ENCODE peak calls at places on chromosomes 6 and 20, in five cellular contexts. R is NCI-H1092, A is HuH-7, J is small intestine, C is glutamatergic neuron. I is an unnamed sample.

GRCh38 chr6:79635179-79635578 is 4.0 kb downstream of the SH3BGRL2 start:
- DNase-seq in R (no peak), A (no peak), J (peak), C (no peak), I (no peak)

GRCh38 chr6:139625998-139626975 is 251.8 kb upstream of the CITED2 start:
- DNase-seq in R (no peak), A (peak), J (no peak), C (no peak), I (peak)

GRCh38 chr6:136365781-136366354 is 76.2 kb upstream of the BCLAF1 start:
- DNase-seq in R (peak), A (no peak), J (peak), C (no peak), I (no peak)

GRCh38 chr6:137224890-137225198 is 5.7 kb upstream of the IFNGR1 start:
- DNase-seq in R (no peak), A (no peak), J (no peak), C (no peak), I (no peak)

GRCh38 chr20:4817230-4817671 is 95.5 kb downstream of the PRND start:
- DNase-seq in R (no peak), A (peak), J (no peak), C (no peak), I (no peak)

GRCh38 chr20:20946122-20946759 is 159.9 kb downstream of the LINC00237 start:
- DNase-seq in R (no peak), A (no peak), J (no peak), C (no peak), I (no peak)

GRCh38 chr20:24651973-24652340 is 182.5 kb downstream of the SYNDIG1 start:
- DNase-seq in R (no peak), A (no peak), J (no peak), C (no peak), I (no peak)

GRCh38 chr20:13501500-13501899 is 137.2 kb downstream of the TASP1 start:
- DNase-seq in R (no peak), A (no peak), J (no peak), C (no peak), I (no peak)

GRCh38 chr6:101876431-101876830 is 482.9 kb downstream of the GRIK2 start:
- DNase-seq in R (no peak), A (no peak), J (no peak), C (no peak), I (no peak)

GRCh38 chr6:135182993-135183531 is 2.0 kb downstream of the MYB start:
- DNase-seq in R (no peak), A (peak), J (peak), C (peak), I (no peak)

GRCh38 chr20:5696011-5696559 is 54.1 kb upstream of the SHLD1 start:
- DNase-seq in R (no peak), A (no peak), J (no peak), C (no peak), I (no peak)

GRCh38 chr20:37932919-37933318 is 30.0 kb downstream of the VSTM2L start:
- DNase-seq in R (no peak), A (no peak), J (no peak), C (no peak), I (no peak)

GRCh38 chr6:135675862-135676261 is 175.6 kb upstream of the PDE7B start:
- DNase-seq in R (no peak), A (peak), J (peak), C (no peak), I (peak)

GRCh38 chr6:141561154-141561553 is 571.6 kb upstream of the GJE1 start:
- DNase-seq in R (peak), A (no peak), J (peak), C (no peak), I (no peak)

GRCh38 chr20:45109634-45110033 is 5.3 kb downstream of the WFDC5 start:
- DNase-seq in R (no peak), A (no peak), J (no peak), C (no peak), I (no peak)

GRCh38 chr6:130708338-130708737 is 118.9 kb upstream of the SMLR1 start:
- DNase-seq in R (no peak), A (no peak), J (no peak), C (no peak), I (no peak)

GRCh38 chr6:80508885-80509630 is 402.6 kb downstream of the BCKDHB start:
- DNase-seq in R (no peak), A (peak), J (no peak), C (no peak), I (no peak)

GRCh38 chr6:136880748-136881460 is 41.2 kb upstream of the SLC35D3 start:
- DNase-seq in R (no peak), A (no peak), J (no peak), C (no peak), I (no peak)

GRCh38 chr6:131754715-131755567 is 44.1 kb upstream of the CTAGE9 start:
- DNase-seq in R (no peak), A (peak), J (no peak), C (no peak), I (no peak)

GRCh38 chr6:13470240-13471140 is 16.9 kb downstream of the GFOD1 start:
- DNase-seq in R (no peak), A (no peak), J (no peak), C (peak), I (no peak)

GRCh38 chr6:45681860-45682488 is 304.2 kb upstream of the SUPT3H start:
- DNase-seq in R (no peak), A (no peak), J (no peak), C (no peak), I (no peak)

GRCh38 chr6:146434991-146435390 is 108.6 kb upstream of the RAB32 start:
- DNase-seq in R (no peak), A (no peak), J (no peak), C (no peak), I (no peak)

GRCh38 chr6:43926644-43927524 is 156.9 kb downstream of the VEGFA start:
- DNase-seq in R (peak), A (peak), J (peak), C (peak), I (no peak)

GRCh38 chr6:129701721-129702455 is 8.1 kb downstream of the ARHGAP18 start:
- DNase-seq in R (no peak), A (no peak), J (no peak), C (no peak), I (no peak)

GRCh38 chr6:147624946-147625515 is 116.5 kb downstream of the SAMD5 start:
- DNase-seq in R (no peak), A (no peak), J (no peak), C (no peak), I (no peak)

GRCh38 chr6:19535351-19535750 is 301.8 kb upstream of the ID4 start:
- DNase-seq in R (peak), A (no peak), J (peak), C (no peak), I (peak)

GRCh38 chr20:38601216-38602184 is at the start of gene ARHGAP40:
- DNase-seq in R (no peak), A (peak), J (peak), C (peak), I (no peak)

GRCh38 chr6:100549406-100550167 is 84.9 kb upstream of the SIM1 start:
- DNase-seq in R (no peak), A (no peak), J (no peak), C (no peak), I (no peak)

GRCh38 chr20:54044156-54044555 is 26.2 kb downstream of the BCAS1 start:
- DNase-seq in R (no peak), A (no peak), J (no peak), C (no peak), I (no peak)

GRCh38 chr6:11648889-11649288 is 111.3 kb downstream of the TMEM170B start:
- DNase-seq in R (no peak), A (no peak), J (no peak), C (no peak), I (no peak)

GRCh38 chr6:155130161-155130853 is 133.5 kb upstream of the CLDN20 start:
- DNase-seq in R (no peak), A (no peak), J (no peak), C (no peak), I (no peak)

GRCh38 chr6:134235937-134236751 is 81.8 kb downstream of the SGK1 start:
- DNase-seq in R (no peak), A (no peak), J (no peak), C (no peak), I (no peak)

GRCh38 chr6:18214003-18214402 is 50.3 kb downstream of the DEK start:
- DNase-seq in R (no peak), A (no peak), J (no peak), C (no peak), I (no peak)

GRCh38 chr6:170205534-170206316 is 85.2 kb downstream of the DLL1 start:
- DNase-seq in R (no peak), A (no peak), J (no peak), C (no peak), I (no peak)